ENCODE peak calls at places on chromosomes 3 and 15, in four cellular contexts. S is GM13976, C is Calu3, P is thyroid gland. G is an unnamed sample.

GRCh38 chr3:98786364-98786930 is 23.3 kb downstream of the ST3GAL6 start:
- DNase-seq in P (no peak), S (no peak), C (no peak), G (no peak)

GRCh38 chr15:85651551-85651950 is 143.2 kb downstream of the KLHL25 start:
- DNase-seq in C (no peak), P (no peak), S (no peak), G (no peak)

GRCh38 chr3:171095063-171095462 is 68.5 kb upstream of the SLC2A2 start:
- DNase-seq in S (no peak), C (no peak), P (no peak), G (no peak)

GRCh38 chr3:9951126-9951525 is 1.1 kb downstream of the PRRT3 start:
- DNase-seq in S (peak), C (no peak), P (no peak), G (peak)

GRCh38 chr15:68553994-68554715 is 24.6 kb upstream of the CORO2B start:
- DNase-seq in C (peak), P (peak), S (peak), G (peak)

GRCh38 chr3:45677045-45677436 is 12.2 kb upstream of the SACM1L start:
- DNase-seq in C (no peak), S (no peak), P (peak), G (no peak)

GRCh38 chr3:159726231-159726964 is 262.2 kb upstream of the IL12A start:
- DNase-seq in S (no peak), P (no peak), C (peak), G (no peak)

GRCh38 chr3:118991775-118992174 is 42.9 kb downstream of the IGSF11 start:
- DNase-seq in C (no peak), P (no peak), S (no peak), G (no peak)

GRCh38 chr3:50617096-50617791 is at the start of gene MAPKAPK3:
- DNase-seq in S (no peak), P (peak), C (peak), G (no peak)

GRCh38 chr15:77026501-77027110 is 31.7 kb downstream of the PSTPIP1 start:
- DNase-seq in S (no peak), P (no peak), C (no peak), G (no peak)

GRCh38 chr3:46667061-46667621 is 26.3 kb downstream of the ALS2CL start:
- DNase-seq in P (no peak), C (no peak), S (peak), G (peak)

GRCh38 chr3:129966876-129967275 is 7.6 kb upstream of the TRH start:
- DNase-seq in S (no peak), P (no peak), C (no peak), G (no peak)

GRCh38 chr3:9497821-9498565 is 55.6 kb downstream of the LHFPL4 start:
- DNase-seq in C (peak), S (no peak), P (no peak), G (no peak)

GRCh38 chr3:147397911-147398809 is 8.2 kb downstream of the ZIC4 start:
- DNase-seq in C (no peak), S (no peak), P (no peak), G (no peak)

GRCh38 chr3:95097493-95097892 is 1034.6 kb downstream of the NSUN3 start:
- DNase-seq in C (peak), S (no peak), P (no peak), G (no peak)

GRCh38 chr15:101676965-101677364 is 24.8 kb upstream of the TM2D3 start:
- DNase-seq in S (no peak), C (no peak), P (no peak), G (no peak)

GRCh38 chr3:141116791-141117190 is 65.6 kb downstream of the SPSB4 start:
- DNase-seq in P (no peak), C (no peak), S (no peak), G (no peak)

GRCh38 chr3:174945951-174946350 is 86.8 kb downstream of the NAALADL2 start:
- DNase-seq in P (no peak), S (no peak), C (no peak), G (no peak)

GRCh38 chr15:31217067-31217466 is 109.6 kb upstream of the KLF13 start:
- DNase-seq in S (no peak), P (no peak), C (no peak), G (no peak)

GRCh38 chr3:140927711-140928110 is 13.9 kb upstream of the SLC25A36 start:
- DNase-seq in P (no peak), S (no peak), C (no peak), G (no peak)

GRCh38 chr3:115792206-115792955 is 169.1 kb downstream of the GAP43 start:
- DNase-seq in S (no peak), C (peak), P (no peak), G (no peak)

GRCh38 chr3:49470714-49471420 is 800 bp downstream of the DAG1 start:
- DNase-seq in S (no peak), P (no peak), C (no peak), G (no peak)

GRCh38 chr3:29285356-29286070 is 4.6 kb downstream of the RBMS3 start:
- DNase-seq in C (no peak), P (no peak), S (no peak), G (no peak)

GRCh38 chr3:62965311-62965710 is 90.1 kb upstream of the CADPS start:
- DNase-seq in S (no peak), C (no peak), P (peak), G (no peak)

GRCh38 chr3:128449111-128449638 is 17.5 kb downstream of the DNAJB8 start:
- DNase-seq in P (no peak), C (no peak), S (no peak), G (no peak)

GRCh38 chr3:41681479-41681878 is 280.4 kb downstream of the ULK4 start:
- DNase-seq in S (no peak), C (no peak), P (peak), G (no peak)

GRCh38 chr3:143413372-143413771 is 293.8 kb downstream of the CHST2 start:
- DNase-seq in P (no peak), S (no peak), C (no peak), G (no peak)

GRCh38 chr3:161069441-161070251 is 35.5 kb downstream of the B3GALNT1 start:
- DNase-seq in S (peak), P (peak), C (peak), G (peak)

GRCh38 chr3:138381950-138382715 is 33.8 kb downstream of the MRAS start:
- DNase-seq in S (no peak), P (peak), C (no peak), G (no peak)

GRCh38 chr15:40050788-40051615 is 12.0 kb upstream of the SRP14 start:
- DNase-seq in P (no peak), C (no peak), S (no peak), G (no peak)

GRCh38 chr3:125110876-125111480 is 55.2 kb upstream of the HEG1 start:
- DNase-seq in C (no peak), P (no peak), S (no peak), G (no peak)

GRCh38 chr15:88790486-88790885 is 12.8 kb upstream of the ACAN start:
- DNase-seq in P (no peak), C (no peak), S (no peak), G (no peak)

GRCh38 chr3:114554716-114555115 is 260.9 kb downstream of the TIGIT start:
- DNase-seq in C (no peak), S (no peak), P (no peak), G (no peak)

GRCh38 chr15:85976986-85977385 is 102.7 kb upstream of the AGBL1 start:
- DNase-seq in C (no peak), P (no peak), S (no peak), G (no peak)

GRCh38 chr15:74373731-74374647 is 6.5 kb upstream of the CYP11A1 start:
- DNase-seq in C (peak), S (peak), P (peak), G (peak)

GRCh38 chr15:74375303-74375693 is 7.9 kb upstream of the CYP11A1 start:
- DNase-seq in C (peak), S (peak), P (peak), G (peak)

GRCh38 chr15:74376226-74376625 is 8.8 kb upstream of the CYP11A1 start:
- DNase-seq in C (no peak), P (no peak), S (no peak), G (no peak)

GRCh38 chr15:74373056-74373650 is 5.7 kb upstream of the CYP11A1 start:
- DNase-seq in P (no peak), S (no peak), C (no peak), G (no peak)

GRCh38 chr15:74374648-74375302 is 7.3 kb upstream of the CYP11A1 start:
- DNase-seq in C (no peak), S (no peak), P (no peak), G (no peak)
- TF ChIP-seq CTCF in C (no peak), S (no peak), P (no peak), G (no peak)

GRCh38 chr15:44426975-44427755 is at the start of gene CTDSPL2:
- DNase-seq in P (peak), S (peak), C (peak), G (peak)

GRCh38 chr15:44427756-44428724 is 611 bp downstream of the CTDSPL2 start:
- DNase-seq in S (no peak), P (no peak), C (peak), G (no peak)
- TF ChIP-seq CTCF in S (no peak), P (no peak), C (no peak), G (no peak)

DNA sequence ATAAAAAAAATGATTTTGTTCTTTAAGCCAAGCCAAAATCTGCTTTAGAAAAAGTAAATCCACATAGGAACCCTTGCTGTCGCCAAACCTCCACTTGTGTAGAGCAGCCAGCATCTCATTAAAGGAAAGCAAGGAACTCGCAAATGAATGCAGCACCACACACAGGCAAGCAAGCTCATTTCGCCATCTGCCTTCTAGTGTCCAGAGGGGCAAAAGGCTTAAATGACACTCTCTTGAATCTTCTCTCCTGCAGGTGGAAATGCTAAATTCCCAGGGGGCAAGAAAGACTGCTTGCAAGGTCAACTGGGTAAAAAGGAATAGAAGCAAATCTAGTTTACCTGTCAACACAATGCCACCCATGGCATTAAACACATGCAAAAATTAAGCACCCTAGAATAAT is 2.4 kb downstream of the MB21D2 start:
- DNase-seq in P (no peak), S (peak), C (peak), G (peak)
- TF ChIP-seq CTCF in P (no peak), S (peak), C (no peak), G (peak)

GRCh38 chr15:44545934-44546802 is 9.2 kb downstream of the EIF3J start:
- DNase-seq in C (no peak), S (peak), P (no peak), G (peak)

GRCh38 chr15:44550734-44551133 is 13.8 kb downstream of the EIF3J start:
- DNase-seq in S (no peak), P (no peak), C (no peak), G (no peak)

GRCh38 chr15:44554934-44555723 is 18.2 kb downstream of the EIF3J start:
- DNase-seq in S (no peak), C (no peak), P (no peak), G (no peak)

GRCh38 chr15:44550256-44550655 is 13.3 kb downstream of the EIF3J start:
- DNase-seq in S (no peak), P (no peak), C (no peak), G (no peak)
- TF ChIP-seq CTCF in S (no peak), P (peak), C (no peak), G (no peak)

DNA sequence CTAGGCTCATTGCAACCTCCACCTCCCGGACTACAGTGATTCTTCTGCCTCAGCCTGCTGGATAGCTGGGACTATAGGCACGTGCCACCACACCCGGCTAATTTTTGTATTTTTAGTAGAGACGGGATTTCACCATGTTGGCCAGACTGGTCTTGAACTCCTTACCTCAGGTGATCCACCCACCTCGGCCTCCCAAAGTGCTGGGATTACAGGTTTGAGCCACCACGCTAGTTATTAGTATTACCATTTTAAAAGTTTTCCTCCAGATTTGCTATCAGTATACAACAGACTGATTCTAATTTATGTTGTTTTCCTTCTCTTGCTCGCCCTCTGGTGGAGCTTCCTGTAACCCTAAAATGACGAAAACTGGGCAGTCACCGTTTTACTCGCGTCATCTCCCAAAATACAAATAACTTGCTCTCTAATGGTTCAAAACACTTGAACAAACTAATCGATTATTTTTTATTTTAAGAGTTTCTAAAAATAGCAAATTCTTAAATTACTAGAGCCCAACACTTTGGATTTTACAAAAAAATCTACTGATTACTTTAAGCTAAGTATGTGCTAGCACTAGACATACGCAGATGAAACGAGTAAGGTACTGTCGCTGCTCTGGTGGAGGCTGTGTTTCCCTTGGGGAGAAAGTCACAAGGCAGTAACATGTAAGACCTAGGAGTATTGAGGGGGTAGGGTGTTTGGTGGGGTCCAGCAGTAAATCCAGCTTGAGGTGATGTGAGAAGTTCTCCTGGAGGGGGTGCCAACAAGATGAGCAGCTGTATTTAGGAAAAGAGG is 203.3 kb downstream of the MBNL1 start:
- DNase-seq in P (peak), C (peak), S (peak), G (peak)
- TF ChIP-seq CTCF in P (peak), C (peak), S (peak), G (peak)

GRCh38 chr3:32391643-32392529 is at the start of gene CMTM7:
- DNase-seq in C (peak), P (peak), S (peak), G (peak)
- TF ChIP-seq CTCF in C (no peak), P (no peak), S (peak), G (peak)

G was measured in GM13977.